ENCODE peak calls at places on chromosomes 12 and 14, in nine cellular contexts. H is GM12878, K is A549, V is IMR-90, U is PC-3, G is heart right ventricle, A is lung, M is cardiac muscle cell, O is OCI-LY7. R is an unnamed sample.

GRCh38 chr12:50387972-50388478 is 8.4 kb downstream of the FAM186A start:
- DNase-seq in H (no peak), O (no peak), M (no peak), V (no peak), K (no peak), U (no peak), A (no peak), G (no peak), R (no peak)

GRCh38 chr12:93094988-93095737 is 166.1 kb upstream of the EEA1 start:
- DNase-seq in U (no peak), A (no peak), H (peak; percentile 70), O (peak; percentile 4), M (no peak), V (no peak), K (no peak), G (no peak), R (no peak)

GRCh38 chr12:71216725-71217579 is 59.2 kb upstream of the TSPAN8 start:
- DNase-seq in H (no peak), A (no peak), V (peak; percentile 0), K (peak; percentile 45), M (peak; percentile 46), U (peak; percentile 82), O (peak; percentile 15), G (no peak), R (no peak)

GRCh38 chr12:69240625-69240984 is 1.2 kb downstream of the CPSF6 start:
- DNase-seq in G (no peak), A (no peak), U (no peak), M (peak; percentile 21), K (peak; percentile 25), V (peak; percentile 11), O (peak; percentile 55), H (no peak), R (no peak)

GRCh38 chr12:81360916-81361315 is 283.0 kb downstream of the ACSS3 start:
- DNase-seq in V (no peak), H (no peak), U (no peak), M (no peak), G (no peak), K (no peak), A (no peak), O (no peak), R (no peak)

GRCh38 chr12:27013606-27014084 is 539 bp downstream of the TM7SF3 start:
- DNase-seq in V (peak; percentile 47), H (no peak), M (peak; percentile 32), O (peak; percentile 56), K (peak; percentile 40), G (no peak), U (peak; percentile 36), A (no peak), R (no peak)

GRCh38 chr12:54549774-54550451 is 512 bp downstream of the PDE1B start:
- DNase-seq in A (no peak), V (no peak), U (no peak), H (no peak), M (no peak), K (no peak), G (no peak), O (no peak), R (no peak)

GRCh38 chr12:77943466-77943865 is 112.8 kb downstream of the NAV3 start:
- DNase-seq in K (peak; percentile 73), A (no peak), H (no peak), M (no peak), O (no peak), V (peak; percentile 87), U (peak; percentile 84), G (no peak), R (no peak)

GRCh38 chr12:78146365-78146772 is 315.7 kb downstream of the NAV3 start:
- DNase-seq in O (peak; percentile 61), G (no peak), U (peak; percentile 47), M (peak; percentile 59), K (peak; percentile 51), V (peak; percentile 62), A (no peak), H (no peak), R (no peak)

GRCh38 chr12:93145086-93145485 is 216.0 kb upstream of the EEA1 start:
- DNase-seq in A (no peak), G (no peak), V (peak; percentile 16), K (no peak), O (no peak), U (peak; percentile 96), M (no peak), H (no peak), R (no peak)

GRCh38 chr12:122991623-122992275 is 11.3 kb downstream of the ARL6IP4 start:
- DNase-seq in O (no peak), A (no peak), G (no peak), H (no peak), V (no peak), U (no peak), K (no peak), M (no peak), R (no peak)

GRCh38 chr12:34033628-34034296 is 11.5 kb downstream of the ALG10 start:
- DNase-seq in H (no peak), U (peak; percentile 59), V (peak; percentile 42), A (no peak), O (peak; percentile 51), K (peak; percentile 56), G (no peak), M (peak; percentile 44), R (no peak)

GRCh38 chr14:77140937-77141591 is 527 bp downstream of the ZDHHC22 start:
- DNase-seq in V (peak; percentile 18), O (no peak), K (peak; percentile 49), A (no peak), M (peak; percentile 85), H (no peak), U (peak; percentile 49), G (no peak), R (no peak)

GRCh38 chr12:2751230-2751629 is 43.5 kb upstream of the FKBP4 start:
- DNase-seq in U (no peak), V (no peak), K (no peak), H (no peak), A (no peak), M (no peak), G (no peak), O (no peak), R (no peak)

GRCh38 chr12:10283028-10283427 is 24.6 kb upstream of the KLRD1 start:
- DNase-seq in K (no peak), A (no peak), O (no peak), G (no peak), H (no peak), M (no peak), U (no peak), V (no peak), R (no peak)

GRCh38 chr12:121786441-121786825 is 7.1 kb downstream of the RHOF start:
- DNase-seq in A (peak; percentile 89), K (peak; percentile 97), O (no peak), U (peak; percentile 100), M (no peak), H (no peak), G (no peak), V (peak; percentile 94), R (no peak)

GRCh38 chr12:58917699-58918334 is 2.5 kb downstream of the LRIG3 start:
- DNase-seq in V (no peak), O (no peak), K (no peak), G (no peak), M (no peak), A (no peak), U (peak; percentile 22), H (no peak), R (no peak)
- H3K4me3 ChIP-seq in V (peak overlapping the region; percentile 80), O (no peak overlapping the region), K (no peak overlapping the region), G (peak overlapping the region; percentile 73), M (peak overlapping the region; percentile 61), A (no peak overlapping the region), U (peak overlapping the region; percentile 97), H (peak overlapping the region; percentile 13), R (peak overlapping the region; percentile 90)

GRCh38 chr14:94539181-94539580 is 22.1 kb upstream of the SERPINA4 start:
- DNase-seq in O (no peak), U (no peak), G (no peak), V (no peak), A (no peak), M (no peak), K (no peak), H (no peak), R (no peak)

GRCh38 chr14:94540031-94540794 is 21.0 kb upstream of the SERPINA4 start:
- DNase-seq in K (peak; percentile 27), M (no peak), A (no peak), U (no peak), O (no peak), H (no peak), G (no peak), V (peak; percentile 9), R (no peak)

GRCh38 chr14:94532462-94532861 is 23.2 kb upstream of the SERPINA12 start:
- DNase-seq in U (peak; percentile 5), O (no peak), K (no peak), G (no peak), H (peak; percentile 37), A (no peak), M (no peak), V (no peak), R (no peak)

GRCh38 chr14:94538070-94538740 is 23.0 kb upstream of the SERPINA4 start:
- DNase-seq in U (no peak), G (no peak), V (no peak), O (no peak), A (no peak), K (no peak), H (no peak), M (no peak), R (no peak)

GRCh38 chr14:94536836-94537235 is 24.4 kb upstream of the SERPINA4 start:
- DNase-seq in M (no peak), O (peak; percentile 37), G (no peak), U (peak; percentile 5), H (no peak), V (no peak), A (no peak), K (peak; percentile 65), R (no peak)
- TF ChIP-seq CTCF in M (no peak), O (peak; percentile 53), G (no peak), U (no peak), H (no peak), V (no peak), A (no peak), K (no peak), R (no peak)

GRCh38 chr12:402127-402456 is 648 bp downstream of the CCDC77 start:
- DNase-seq in G (no peak), A (no peak), M (peak; percentile 32), H (no peak), O (peak; percentile 57), V (peak; percentile 41), K (peak; percentile 48), U (peak; percentile 48), R (no peak)

GRCh38 chr12:401235-402126 is at the start of gene CCDC77:
- DNase-seq in K (peak; percentile 95), A (peak; percentile 92), H (peak; percentile 86), U (peak; percentile 95), O (peak; percentile 96), V (peak; percentile 88), M (peak; percentile 95), G (peak; percentile 87), R (peak; percentile 94)

DNA sequence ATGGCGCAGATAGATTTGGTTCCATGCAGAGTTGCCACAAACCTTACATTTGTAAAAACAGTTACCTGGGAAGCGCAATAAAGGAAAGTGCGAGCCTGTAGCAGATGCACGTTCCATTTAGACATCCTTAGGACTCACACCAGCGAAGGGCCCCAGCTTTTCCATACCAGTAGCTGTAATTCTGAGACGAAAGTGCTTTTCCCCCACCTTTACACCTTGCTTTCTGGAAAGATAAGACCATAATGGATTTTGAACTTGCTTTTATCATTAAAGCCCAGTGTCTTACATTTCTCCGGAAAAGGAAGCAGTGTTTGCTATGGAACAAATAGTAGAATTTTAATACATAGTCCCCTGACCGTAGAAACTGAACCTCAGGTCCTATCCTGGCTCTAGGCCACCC is 616 bp upstream of the CCDC77 start:
- DNase-seq in A (no peak), M (no peak), H (no peak), G (no peak), K (no peak), U (no peak), V (no peak), O (no peak), R (no peak)
- H3K27ac ChIP-seq in A (no peak overlapping the region), M (no peak overlapping the region), H (no peak overlapping the region), G (no peak overlapping the region), K (peak overlapping the region; percentile 10), U (no peak overlapping the region), V (no peak overlapping the region), O (no peak overlapping the region), R (no peak overlapping the region)

GRCh38 chr12:111367661-111368221 is 1.2 kb downstream of the PHETA1 start:
- DNase-seq in M (no peak), H (no peak), U (peak; percentile 9), O (no peak), V (peak; percentile 15), G (peak; percentile 17), K (peak; percentile 36), A (no peak), R (no peak)
- H3K4me3 ChIP-seq in M (peak overlapping the region; percentile 93), H (no peak overlapping the region), U (peak overlapping the region; percentile 81), O (peak overlapping the region; percentile 72), V (peak overlapping the region; percentile 95), G (peak overlapping the region; percentile 96), K (peak overlapping the region; percentile 91), A (peak overlapping the region; percentile 90), R (peak overlapping the region; percentile 100)